ENCODE peak calls at places on chromosome X, in ten cellular contexts. One of them, this sample, is unnamed.
A peak's percentile ranks its signal among the peaks of the same experiment; 100 is the strongest.

GRCh38 chrX:80430826-80431501 is 10.7 kb downstream of the TENT5D start:
- DNase-seq in brain microvascular endothelial cell: no peak
- DNase-seq in lower lobe of right lung: no peak
- DNase-seq in cardiac muscle cell: peak; percentile 2
- DNase-seq in tibial nerve: peak; percentile 5
- DNase-seq in heart left ventricle: no peak
- DNase-seq in CD4-positive, alpha-beta T cell: no peak
- DNase-seq in H9: no peak
- DNase-seq in Calu3: no peak
- DNase-seq in fibroblast of lung: no peak
- DNase-seq in this sample: no peak

GRCh38 chrX:97605271-97605670 is 721.6 kb downstream of the RPA4 start:
- DNase-seq in brain microvascular endothelial cell: no peak
- DNase-seq in lower lobe of right lung: no peak
- DNase-seq in cardiac muscle cell: no peak
- DNase-seq in tibial nerve: no peak
- DNase-seq in heart left ventricle: no peak
- DNase-seq in CD4-positive, alpha-beta T cell: no peak
- DNase-seq in H9: no peak
- DNase-seq in Calu3: no peak
- DNase-seq in fibroblast of lung: no peak
- DNase-seq in this sample: no peak

GRCh38 chrX:20372533-20372932 is 105.8 kb upstream of the RPS6KA3 start:
- DNase-seq in brain microvascular endothelial cell: peak; percentile 14
- DNase-seq in lower lobe of right lung: no peak
- DNase-seq in cardiac muscle cell: peak; percentile 52
- DNase-seq in tibial nerve: no peak
- DNase-seq in heart left ventricle: no peak
- DNase-seq in CD4-positive, alpha-beta T cell: no peak
- DNase-seq in H9: no peak
- DNase-seq in Calu3: peak; percentile 8
- DNase-seq in fibroblast of lung: peak; percentile 63
- DNase-seq in this sample: no peak

GRCh38 chrX:12949927-12950656 is 24.8 kb upstream of the TMSB4X start:
- DNase-seq in brain microvascular endothelial cell: peak; percentile 87
- DNase-seq in lower lobe of right lung: peak; percentile 82
- DNase-seq in cardiac muscle cell: peak; percentile 90
- DNase-seq in tibial nerve: peak; percentile 82
- DNase-seq in heart left ventricle: peak; percentile 82
- DNase-seq in CD4-positive, alpha-beta T cell: peak; percentile 65
- DNase-seq in H9: no peak
- DNase-seq in Calu3: peak; percentile 75
- DNase-seq in fibroblast of lung: peak; percentile 87
- DNase-seq in this sample: no peak

GRCh38 chrX:97797076-97797475 is 913.4 kb downstream of the RPA4 start:
- DNase-seq in brain microvascular endothelial cell: no peak
- DNase-seq in lower lobe of right lung: no peak
- DNase-seq in cardiac muscle cell: no peak
- DNase-seq in tibial nerve: no peak
- DNase-seq in heart left ventricle: no peak
- DNase-seq in CD4-positive, alpha-beta T cell: no peak
- DNase-seq in H9: no peak
- DNase-seq in Calu3: no peak
- DNase-seq in fibroblast of lung: no peak
- DNase-seq in this sample: no peak

GRCh38 chrX:133638285-133638684 is 223.0 kb upstream of the GPC4 start:
- DNase-seq in brain microvascular endothelial cell: no peak
- DNase-seq in lower lobe of right lung: no peak
- DNase-seq in cardiac muscle cell: peak; percentile 3
- DNase-seq in tibial nerve: no peak
- DNase-seq in heart left ventricle: no peak
- DNase-seq in CD4-positive, alpha-beta T cell: no peak
- DNase-seq in H9: no peak
- DNase-seq in Calu3: peak; percentile 63
- DNase-seq in fibroblast of lung: peak; percentile 60
- DNase-seq in this sample: no peak

GRCh38 chrX:74924449-74925209 is 623 bp downstream of the NEXMIF start:
- DNase-seq in brain microvascular endothelial cell: peak; percentile 5
- DNase-seq in lower lobe of right lung: peak; percentile 63
- DNase-seq in cardiac muscle cell: peak; percentile 25
- DNase-seq in tibial nerve: no peak
- DNase-seq in heart left ventricle: peak; percentile 33
- DNase-seq in CD4-positive, alpha-beta T cell: peak; percentile 1
- DNase-seq in H9: peak; percentile 55
- DNase-seq in Calu3: peak; percentile 7
- DNase-seq in fibroblast of lung: peak; percentile 7
- DNase-seq in this sample: no peak

GRCh38 chrX:20988118-20988517 is 386.1 kb upstream of the CNKSR2 start:
- DNase-seq in brain microvascular endothelial cell: no peak
- DNase-seq in lower lobe of right lung: no peak
- DNase-seq in cardiac muscle cell: peak; percentile 1
- DNase-seq in tibial nerve: no peak
- DNase-seq in heart left ventricle: no peak
- DNase-seq in CD4-positive, alpha-beta T cell: no peak
- DNase-seq in H9: no peak
- DNase-seq in Calu3: no peak
- DNase-seq in fibroblast of lung: peak; percentile 74
- DNase-seq in this sample: no peak

GRCh38 chrX:137568741-137569469 is 3.0 kb downstream of the ZIC3 start:
- DNase-seq in brain microvascular endothelial cell: no peak
- DNase-seq in lower lobe of right lung: no peak
- DNase-seq in cardiac muscle cell: no peak
- DNase-seq in tibial nerve: no peak
- DNase-seq in heart left ventricle: no peak
- DNase-seq in CD4-positive, alpha-beta T cell: no peak
- DNase-seq in H9: peak; percentile 31
- DNase-seq in Calu3: no peak
- DNase-seq in fibroblast of lung: no peak
- DNase-seq in this sample: no peak

GRCh38 chrX:71546879-71547278 is 14.0 kb downstream of the OGT start:
- DNase-seq in brain microvascular endothelial cell: no peak
- DNase-seq in lower lobe of right lung: no peak
- DNase-seq in cardiac muscle cell: no peak
- DNase-seq in tibial nerve: no peak
- DNase-seq in heart left ventricle: no peak
- DNase-seq in CD4-positive, alpha-beta T cell: no peak
- DNase-seq in H9: no peak
- DNase-seq in Calu3: no peak
- DNase-seq in fibroblast of lung: no peak
- DNase-seq in this sample: no peak

GRCh38 chrX:112083624-112084326 is 1.2 kb upstream of the TRPC5 start:
- DNase-seq in brain microvascular endothelial cell: no peak
- DNase-seq in lower lobe of right lung: no peak
- DNase-seq in cardiac muscle cell: no peak
- DNase-seq in tibial nerve: no peak
- DNase-seq in heart left ventricle: no peak
- DNase-seq in CD4-positive, alpha-beta T cell: no peak
- DNase-seq in H9: peak; percentile 66
- DNase-seq in Calu3: no peak
- DNase-seq in fibroblast of lung: no peak
- DNase-seq in this sample: no peak

DNA sequence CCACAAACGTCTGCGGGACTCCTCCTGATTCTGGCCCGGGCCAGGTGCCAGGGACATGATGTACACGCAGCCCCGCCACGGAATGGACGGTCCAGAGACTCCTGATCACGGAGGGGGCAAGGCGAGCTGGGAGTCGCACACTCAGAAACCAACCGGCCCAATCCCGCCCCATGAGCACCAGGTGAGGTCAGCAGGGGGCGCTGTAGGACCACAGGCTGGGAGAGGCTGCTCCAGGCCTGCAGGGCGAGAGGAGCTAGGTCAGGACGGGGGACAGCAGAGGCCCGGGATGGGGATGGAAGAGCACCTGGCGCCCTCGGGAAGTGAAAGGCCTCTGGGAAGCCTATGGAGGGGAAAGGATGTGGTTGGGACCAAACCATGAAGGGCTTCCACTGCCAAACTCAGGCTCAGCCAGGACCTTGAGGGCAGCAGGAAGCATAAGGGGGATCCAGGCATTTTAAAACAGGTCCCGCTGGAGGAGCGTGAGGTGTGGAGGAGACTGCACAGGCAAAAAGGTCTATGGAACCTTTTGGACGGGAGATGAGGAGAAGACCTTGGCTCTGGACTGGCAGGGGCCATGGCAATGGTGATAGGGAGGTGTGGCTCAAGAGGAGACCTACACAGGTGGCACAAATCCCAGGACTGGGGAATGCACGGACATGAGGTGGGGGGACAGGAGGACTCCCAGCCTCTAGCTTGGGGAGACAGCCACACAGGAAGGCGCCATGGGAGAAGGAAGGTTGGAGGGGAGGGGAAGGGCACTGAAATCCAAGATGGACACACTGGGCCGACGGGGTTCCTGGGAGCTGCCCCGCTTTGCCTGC is 79.2 kb downstream of the MTMR1 start:
- DNase-seq in brain microvascular endothelial cell: peak; percentile 43
- DNase-seq in lower lobe of right lung: peak; percentile 81
- DNase-seq in cardiac muscle cell: peak; percentile 74
- DNase-seq in tibial nerve: peak; percentile 80
- DNase-seq in heart left ventricle: peak; percentile 73
- DNase-seq in CD4-positive, alpha-beta T cell: peak; percentile 64
- DNase-seq in H9: peak; percentile 88
- DNase-seq in Calu3: peak; percentile 85
- DNase-seq in fibroblast of lung: peak; percentile 39
- DNase-seq in this sample: peak; percentile 90
- TF ChIP-seq CTCF in brain microvascular endothelial cell: peak; percentile 85
- TF ChIP-seq CTCF in lower lobe of right lung: peak; percentile 79
- TF ChIP-seq CTCF in cardiac muscle cell: peak; percentile 79
- TF ChIP-seq CTCF in tibial nerve: peak; percentile 68
- TF ChIP-seq CTCF in heart left ventricle: peak; percentile 82
- TF ChIP-seq CTCF in CD4-positive, alpha-beta T cell: peak; percentile 64
- TF ChIP-seq CTCF in H9: peak; percentile 80
- TF ChIP-seq CTCF in Calu3: peak; percentile 89
- TF ChIP-seq CTCF in fibroblast of lung: peak; percentile 59
- TF ChIP-seq CTCF in this sample: peak; percentile 84

DNA sequence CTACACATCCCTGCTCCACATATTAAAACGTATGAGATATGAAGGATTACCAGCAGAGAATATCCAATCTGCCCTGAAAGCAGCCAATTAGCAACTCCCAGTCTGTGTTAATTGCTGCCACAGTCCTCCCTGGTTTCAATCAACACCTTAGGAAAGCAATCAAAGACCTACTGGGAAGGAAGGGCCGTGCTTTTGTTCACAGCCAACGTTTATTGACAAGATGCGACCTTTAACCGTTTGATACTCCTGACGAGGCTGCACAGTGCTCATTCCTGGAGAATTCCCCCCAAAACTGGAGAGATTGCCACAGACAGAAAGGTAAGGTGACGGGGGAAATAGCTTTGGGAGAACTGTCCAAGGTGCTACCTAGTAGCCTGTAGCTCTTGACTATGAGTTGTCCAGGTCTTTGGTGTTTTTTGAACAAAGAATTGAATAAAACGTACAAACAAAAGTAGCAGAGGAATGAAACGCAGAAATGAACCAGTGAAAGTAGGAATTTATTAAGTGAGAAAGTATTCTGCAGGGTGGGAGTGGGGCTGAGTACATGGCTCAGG is 596.5 kb downstream of the NLGN4X start:
- DNase-seq in brain microvascular endothelial cell: no peak
- DNase-seq in lower lobe of right lung: no peak
- DNase-seq in cardiac muscle cell: no peak
- DNase-seq in tibial nerve: no peak
- DNase-seq in heart left ventricle: no peak
- DNase-seq in CD4-positive, alpha-beta T cell: no peak
- DNase-seq in H9: no peak
- DNase-seq in Calu3: no peak
- DNase-seq in fibroblast of lung: no peak
- DNase-seq in this sample: no peak
- TF ChIP-seq CTCF in brain microvascular endothelial cell: no peak
- TF ChIP-seq CTCF in lower lobe of right lung: no peak
- TF ChIP-seq CTCF in cardiac muscle cell: no peak
- TF ChIP-seq CTCF in tibial nerve: no peak
- TF ChIP-seq CTCF in heart left ventricle: no peak
- TF ChIP-seq CTCF in CD4-positive, alpha-beta T cell: no peak
- TF ChIP-seq CTCF in H9: no peak
- TF ChIP-seq CTCF in Calu3: no peak
- TF ChIP-seq CTCF in fibroblast of lung: no peak
- TF ChIP-seq CTCF in this sample: no peak

DNA sequence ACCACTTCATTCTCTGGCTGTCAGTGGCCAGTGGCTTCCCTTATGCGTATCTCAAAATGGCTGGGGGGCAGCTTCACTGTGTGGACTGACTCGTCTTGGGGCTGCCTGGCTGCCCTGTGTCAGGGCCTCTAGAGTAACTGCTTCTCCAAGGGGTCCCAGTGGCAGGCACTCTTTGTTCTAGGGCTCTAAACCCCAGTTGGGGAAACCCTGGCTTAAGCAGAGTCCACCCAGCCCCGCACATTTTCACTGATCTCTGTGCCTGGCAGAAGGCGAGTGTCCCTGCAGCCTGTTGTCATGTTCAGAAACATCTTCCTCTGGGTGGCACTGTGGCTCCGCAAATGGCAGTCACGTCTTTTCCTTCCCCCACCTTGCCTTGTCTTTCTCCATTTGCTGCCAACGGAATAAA is 59.7 kb downstream of the NBDY start:
- DNase-seq in brain microvascular endothelial cell: no peak
- DNase-seq in lower lobe of right lung: no peak
- DNase-seq in cardiac muscle cell: peak; percentile 52
- DNase-seq in tibial nerve: peak; percentile 40
- DNase-seq in heart left ventricle: peak; percentile 78
- DNase-seq in CD4-positive, alpha-beta T cell: no peak
- DNase-seq in H9: no peak
- DNase-seq in Calu3: no peak
- DNase-seq in fibroblast of lung: no peak
- DNase-seq in this sample: peak; percentile 51
- TF ChIP-seq CTCF in brain microvascular endothelial cell: no peak
- TF ChIP-seq CTCF in lower lobe of right lung: no peak
- TF ChIP-seq CTCF in cardiac muscle cell: peak; percentile 17
- TF ChIP-seq CTCF in tibial nerve: peak; percentile 30
- TF ChIP-seq CTCF in heart left ventricle: no peak
- TF ChIP-seq CTCF in CD4-positive, alpha-beta T cell: peak; percentile 50
- TF ChIP-seq CTCF in H9: no peak
- TF ChIP-seq CTCF in Calu3: no peak
- TF ChIP-seq CTCF in fibroblast of lung: no peak
- TF ChIP-seq CTCF in this sample: no peak

DNA sequence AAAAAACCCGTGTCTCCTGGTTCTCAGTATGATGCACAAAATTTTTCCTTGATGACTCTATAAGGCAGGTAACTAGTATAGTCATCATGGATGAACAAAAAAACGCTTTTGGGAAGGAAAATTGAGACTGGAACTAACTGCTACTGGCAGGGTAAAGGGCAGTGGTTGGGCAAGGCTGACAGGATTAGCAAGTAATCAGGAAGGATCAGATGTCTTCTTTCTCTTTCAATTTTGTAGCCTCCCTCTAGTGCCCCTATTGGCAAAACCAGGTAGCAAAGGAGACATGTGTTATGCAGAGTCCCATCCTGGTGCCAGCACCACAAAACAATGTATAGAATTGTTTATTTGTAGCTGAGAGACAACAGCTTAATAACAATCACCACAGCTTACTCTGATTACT is 12.8 kb upstream of the SLITRK4 start:
- DNase-seq in brain microvascular endothelial cell: no peak
- DNase-seq in lower lobe of right lung: peak; percentile 39
- DNase-seq in cardiac muscle cell: peak; percentile 27
- DNase-seq in tibial nerve: peak; percentile 17
- DNase-seq in heart left ventricle: no peak
- DNase-seq in CD4-positive, alpha-beta T cell: no peak
- DNase-seq in H9: peak; percentile 30
- DNase-seq in Calu3: no peak
- DNase-seq in fibroblast of lung: no peak
- DNase-seq in this sample: no peak
- TF ChIP-seq CTCF in brain microvascular endothelial cell: no peak
- TF ChIP-seq CTCF in lower lobe of right lung: peak; percentile 15
- TF ChIP-seq CTCF in cardiac muscle cell: peak; percentile 38
- TF ChIP-seq CTCF in tibial nerve: no peak
- TF ChIP-seq CTCF in heart left ventricle: no peak
- TF ChIP-seq CTCF in CD4-positive, alpha-beta T cell: no peak
- TF ChIP-seq CTCF in H9: peak; percentile 57
- TF ChIP-seq CTCF in Calu3: no peak
- TF ChIP-seq CTCF in fibroblast of lung: no peak
- TF ChIP-seq CTCF in this sample: no peak

This sample was measured in chondrocyte.